ENCODE peak calls at places on chromosomes 7 and 10, in four cellular contexts. C is midbrain; T is stimulated activated naive CD8-positive, alpha-beta T cell treated with anti-CD3 and anti-CD28 coated beads, Interleukin-15, Interleukin-2, amounts not matched to agents 100 U/mL and 50 U/mL, for 24 hours; Q is neural crest cell. H is an unnamed sample.

GRCh38 chr7:27096756-27097514 is 1.1 kb upstream of the HOXA1 start:
- DNase-seq in C (no peak), Q (no peak), T (peak), H (no peak)

GRCh38 chr7:23072043-23072442 is 33.5 kb upstream of the KLHL7 start:
- DNase-seq in T (no peak), C (peak), Q (no peak), H (no peak)

GRCh38 chr10:12934777-12935176 is 66.7 kb downstream of the CCDC3 start:
- DNase-seq in C (no peak), Q (no peak), T (no peak), H (no peak)

GRCh38 chr10:10209152-10209551 is 808.5 kb upstream of the CELF2 start:
- DNase-seq in Q (no peak), T (no peak), C (no peak), H (peak)

GRCh38 chr7:92588561-92588960 is 1.6 kb downstream of the FAM133B start:
- DNase-seq in Q (no peak), T (no peak), C (no peak), H (no peak)

GRCh38 chr7:137298464-137298794 is 45.1 kb downstream of the PTN start:
- DNase-seq in Q (no peak), C (peak), T (no peak), H (no peak)

GRCh38 chr7:30922596-30922995 is 10.9 kb downstream of the AQP1 start:
- DNase-seq in T (no peak), C (no peak), Q (no peak), H (no peak)

GRCh38 chr7:141358376-141358775 is 192.8 kb upstream of the AGK start:
- DNase-seq in C (no peak), Q (no peak), T (no peak), H (no peak)

GRCh38 chr10:58982470-58983239 is 193.8 kb upstream of the PHYHIPL start:
- DNase-seq in C (no peak), T (no peak), Q (no peak), H (no peak)

GRCh38 chr7:8160810-8161209 is 101.2 kb downstream of the ICA1 start:
- DNase-seq in Q (no peak), T (no peak), C (no peak), H (no peak)

GRCh38 chr10:78045237-78045636 is 11.6 kb downstream of the RPS24 start:
- DNase-seq in Q (no peak), C (no peak), T (peak), H (no peak)

GRCh38 chr10:73601486-73601921 is 10.4 kb upstream of the USP54 start:
- DNase-seq in C (no peak), Q (no peak), T (no peak), H (no peak)

GRCh38 chr10:129165770-129166169 is 301.3 kb upstream of the MGMT start:
- DNase-seq in C (no peak), Q (no peak), T (no peak), H (no peak)

GRCh38 chr10:23535381-23535780 is 96.5 kb downstream of the OTUD1 start:
- DNase-seq in T (no peak), Q (no peak), C (no peak), H (no peak)

GRCh38 chr10:35388197-35388596 is 51.9 kb downstream of the CCNY start:
- DNase-seq in C (no peak), T (no peak), Q (no peak), H (no peak)

GRCh38 chr7:151571471-151571870 is 51.8 kb upstream of the RHEB start:
- DNase-seq in T (no peak), Q (no peak), C (no peak), H (no peak)

GRCh38 chr10:97849491-97850402 is at the start of gene GOLGA7B:
- DNase-seq in T (peak), C (peak), Q (peak), H (no peak)

GRCh38 chr7:66176914-66177313 is 28.2 kb upstream of the TPST1 start:
- DNase-seq in T (no peak), Q (no peak), C (no peak), H (no peak)

GRCh38 chr10:89217057-89217990 is 10.2 kb upstream of the CH25H start:
- DNase-seq in T (peak), C (peak), Q (peak), H (no peak)

GRCh38 chr7:23467281-23467680 is 3.0 kb downstream of the IGF2BP3 start:
- DNase-seq in T (no peak), Q (no peak), C (no peak), H (no peak)

GRCh38 chr10:12594448-12594944 is 245.1 kb downstream of the CAMK1D start:
- DNase-seq in T (peak), Q (no peak), C (no peak), H (no peak)

GRCh38 chr10:50275650-50276235 is 24.4 kb upstream of the ASAH2 start:
- DNase-seq in C (peak), T (peak), Q (peak), H (no peak)

GRCh38 chr7:20798081-20798693 is 11.5 kb upstream of the SP8 start:
- DNase-seq in T (no peak), Q (peak), C (no peak), H (no peak)

GRCh38 chr7:114081606-114082425 is 163.0 kb upstream of the PPP1R3A start:
- DNase-seq in T (no peak), Q (peak), C (peak), H (peak)